ENCODE peak calls at places on chromosomes 2 and 18, in six cellular contexts. One of them, this sample, is unnamed.

GRCh38 chr2:121664086-121664485 is 14.8 kb upstream of the CLASP1 start:
- DNase-seq in mesendoderm: no peak
- DNase-seq in psoas muscle: no peak
- DNase-seq in A549: no peak
- DNase-seq in RWPE2: no peak
- DNase-seq in tibial artery: no peak
- DNase-seq in this sample: no peak

GRCh38 chr2:231557571-231558217 is 27.4 kb upstream of the NMUR1 start:
- DNase-seq in psoas muscle: peak; percentile 36
- DNase-seq in mesendoderm: peak; percentile 93
- DNase-seq in tibial artery: peak; percentile 85
- DNase-seq in A549: peak; percentile 83
- DNase-seq in RWPE2: no peak
- DNase-seq in this sample: peak; percentile 63

GRCh38 chr2:216665240-216665639 is 30.1 kb downstream of the IGFBP5 start:
- DNase-seq in psoas muscle: no peak
- DNase-seq in tibial artery: no peak
- DNase-seq in A549: no peak
- DNase-seq in mesendoderm: peak; percentile 88
- DNase-seq in RWPE2: peak; percentile 82
- DNase-seq in this sample: peak; percentile 45

GRCh38 chr2:70886541-70886987 is 49.1 kb upstream of the ATP6V1B1 start:
- DNase-seq in mesendoderm: no peak
- DNase-seq in RWPE2: no peak
- DNase-seq in psoas muscle: no peak
- DNase-seq in tibial artery: no peak
- DNase-seq in A549: no peak
- DNase-seq in this sample: no peak

GRCh38 chr2:164920430-164920829 is 34.9 kb downstream of the SLC38A11 start:
- DNase-seq in A549: peak; percentile 74
- DNase-seq in RWPE2: no peak
- DNase-seq in psoas muscle: no peak
- DNase-seq in mesendoderm: no peak
- DNase-seq in tibial artery: no peak
- DNase-seq in this sample: no peak

GRCh38 chr2:51813245-51813644 is 781.3 kb upstream of the NRXN1 start:
- DNase-seq in A549: peak; percentile 4
- DNase-seq in tibial artery: no peak
- DNase-seq in RWPE2: no peak
- DNase-seq in mesendoderm: no peak
- DNase-seq in psoas muscle: no peak
- DNase-seq in this sample: no peak

GRCh38 chr18:73366713-73367112 is 498.9 kb upstream of the NETO1 start:
- DNase-seq in mesendoderm: peak; percentile 3
- DNase-seq in RWPE2: no peak
- DNase-seq in A549: no peak
- DNase-seq in psoas muscle: no peak
- DNase-seq in tibial artery: no peak
- DNase-seq in this sample: no peak

GRCh38 chr2:127609031-127609751 is 36.8 kb upstream of the GPR17 start:
- DNase-seq in mesendoderm: no peak
- DNase-seq in RWPE2: peak; percentile 34
- DNase-seq in A549: no peak
- DNase-seq in tibial artery: no peak
- DNase-seq in psoas muscle: no peak
- DNase-seq in this sample: no peak

GRCh38 chr2:10194021-10194820 is 71.7 kb downstream of the RRM2 start:
- DNase-seq in psoas muscle: no peak
- DNase-seq in A549: no peak
- DNase-seq in RWPE2: no peak
- DNase-seq in mesendoderm: no peak
- DNase-seq in tibial artery: no peak
- DNase-seq in this sample: no peak

GRCh38 chr2:27182346-27182745 is 29.5 kb upstream of the ATRAID start:
- DNase-seq in mesendoderm: no peak
- DNase-seq in A549: no peak
- DNase-seq in tibial artery: no peak
- DNase-seq in RWPE2: no peak
- DNase-seq in psoas muscle: no peak
- DNase-seq in this sample: no peak

DNA sequence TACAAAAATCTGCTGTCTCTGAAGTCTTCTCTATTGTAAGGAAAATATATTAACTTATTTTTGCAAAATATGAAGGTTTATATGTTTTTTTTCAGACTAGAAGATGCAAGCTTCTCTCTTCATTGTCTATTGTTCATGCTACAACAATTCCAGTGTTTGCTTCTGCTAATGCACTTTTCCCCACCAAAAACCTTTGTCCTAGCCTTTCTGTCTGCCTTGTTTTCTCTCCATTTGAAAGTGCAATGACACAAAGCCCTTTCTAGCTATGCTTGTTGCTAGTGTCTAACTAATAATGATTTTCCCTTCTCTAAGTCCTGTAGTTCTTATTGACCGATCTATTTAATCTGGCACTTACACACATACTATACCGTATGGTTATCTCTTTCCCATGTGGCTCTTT is 369.5 kb upstream of the CELF4 start:
- DNase-seq in mesendoderm: no peak
- DNase-seq in psoas muscle: no peak
- DNase-seq in tibial artery: no peak
- DNase-seq in RWPE2: no peak
- DNase-seq in A549: no peak
- DNase-seq in this sample: no peak
- H3K27ac ChIP-seq in mesendoderm: no peak overlapping the region
- H3K27ac ChIP-seq in psoas muscle: no peak overlapping the region
- H3K27ac ChIP-seq in tibial artery: no peak overlapping the region
- H3K27ac ChIP-seq in RWPE2: no peak overlapping the region
- H3K27ac ChIP-seq in A549: no peak overlapping the region
- H3K27ac ChIP-seq in this sample: no peak overlapping the region

DNA sequence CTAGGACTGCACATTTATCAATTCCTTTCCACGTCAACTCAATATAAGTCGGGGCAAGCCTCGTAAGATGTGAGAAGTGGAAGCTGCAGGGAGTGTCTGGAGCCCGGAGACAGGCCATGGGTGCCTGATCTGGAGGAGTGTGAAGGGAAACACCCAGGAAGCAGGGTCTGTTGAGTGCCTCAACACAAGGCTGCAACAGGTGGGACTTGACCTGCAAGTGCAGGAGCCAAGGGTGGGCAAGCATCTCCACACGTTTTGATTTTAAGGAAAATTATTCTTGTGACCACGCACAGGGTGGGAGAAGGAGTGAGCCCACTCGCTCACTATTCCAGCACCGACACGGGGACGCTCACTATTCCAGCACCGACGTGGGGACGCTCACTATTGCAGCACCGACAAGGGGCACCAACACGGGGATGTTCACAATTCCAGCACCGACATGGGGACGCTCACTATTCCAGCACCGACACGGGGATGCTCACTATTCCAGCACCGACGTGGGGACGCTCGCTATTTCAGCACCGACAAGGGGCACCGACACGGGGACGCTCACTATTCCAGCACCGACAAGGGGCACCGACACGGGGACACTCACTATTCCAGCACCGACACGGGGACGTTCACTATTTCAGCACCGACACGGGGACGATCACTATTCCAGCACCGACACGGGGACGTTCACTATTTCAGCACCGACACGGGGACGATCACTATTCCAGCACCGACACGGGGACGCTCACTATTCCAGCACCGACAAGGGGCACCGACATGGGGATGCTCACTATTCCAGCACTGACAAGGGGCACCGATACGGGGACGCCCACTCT is 197.3 kb downstream of the EIPR1 start:
- DNase-seq in tibial artery: no peak
- DNase-seq in mesendoderm: no peak
- DNase-seq in psoas muscle: no peak
- DNase-seq in RWPE2: no peak
- DNase-seq in A549: peak; percentile 18
- DNase-seq in this sample: no peak
- H3K4me1 ChIP-seq in tibial artery: no peaks in the 10 kb centered on the region
- H3K4me1 ChIP-seq in mesendoderm: no peaks in the 10 kb centered on the region
- H3K4me1 ChIP-seq in psoas muscle: no peaks in the 10 kb centered on the region
- H3K4me1 ChIP-seq in RWPE2: no peaks in the 10 kb centered on the region
- H3K4me1 ChIP-seq in A549: no peaks in the 10 kb centered on the region
- H3K4me1 ChIP-seq in this sample: no peaks in the 10 kb centered on the region

DNA sequence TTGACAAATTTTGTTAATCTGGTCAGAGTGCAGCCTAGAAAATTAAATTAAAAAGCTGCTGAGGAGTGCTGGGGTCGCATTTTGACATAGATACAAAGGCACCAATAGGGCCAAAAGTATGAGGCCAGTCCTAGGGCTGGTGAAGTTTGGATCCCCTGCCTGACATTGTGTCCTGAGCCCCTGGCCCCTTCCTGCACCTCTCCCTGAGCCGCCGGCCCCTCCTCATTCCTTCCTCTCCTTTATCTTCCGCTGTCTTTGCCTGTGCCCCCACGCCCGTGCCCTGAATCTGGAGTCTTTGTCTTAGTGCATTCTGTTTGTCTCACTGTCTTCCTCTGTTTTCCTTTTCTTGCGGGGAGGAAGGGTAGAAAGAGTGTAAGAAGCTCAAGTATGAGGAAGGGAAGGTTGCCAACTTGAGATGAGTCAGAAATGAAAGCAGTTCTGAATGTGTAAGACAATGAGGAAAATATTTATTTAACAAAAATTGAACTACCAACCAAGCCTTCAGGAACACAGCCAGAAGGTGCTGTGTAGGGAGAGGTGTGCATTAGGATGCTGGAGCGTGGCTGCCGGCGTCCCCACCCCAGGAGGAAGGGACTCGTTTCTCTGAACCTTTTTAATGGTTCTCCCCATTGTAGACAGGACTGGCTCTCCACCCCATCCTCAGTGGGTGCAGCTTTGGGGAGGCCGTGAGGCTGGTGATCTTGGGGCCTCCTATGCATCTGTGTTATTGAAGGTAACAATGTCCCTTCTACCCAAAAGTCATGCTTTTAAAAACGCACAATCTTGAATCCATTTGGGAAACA is 133.1 kb downstream of the NEDD4L start:
- DNase-seq in mesendoderm: no peak
- DNase-seq in psoas muscle: no peak
- DNase-seq in tibial artery: no peak
- DNase-seq in A549: peak; percentile 70
- DNase-seq in RWPE2: no peak
- DNase-seq in this sample: no peak
- H3K27ac ChIP-seq in mesendoderm: no peak overlapping the region
- H3K27ac ChIP-seq in psoas muscle: no peak overlapping the region
- H3K27ac ChIP-seq in tibial artery: no peak overlapping the region
- H3K27ac ChIP-seq in A549: peak overlapping the region; percentile 83
- H3K27ac ChIP-seq in RWPE2: peak overlapping the region; percentile 52
- H3K27ac ChIP-seq in this sample: no peak overlapping the region

GRCh38 chr2:30446602-30447148 is 371 bp upstream of the LCLAT1 start:
- DNase-seq in psoas muscle: no peak
- DNase-seq in RWPE2: no peak
- DNase-seq in mesendoderm: peak; percentile 48
- DNase-seq in tibial artery: no peak
- DNase-seq in A549: no peak
- DNase-seq in this sample: no peak
- H3K4me1 ChIP-seq in psoas muscle: peaks cover 13% of the 10 kb centered on the region
- H3K4me1 ChIP-seq in RWPE2: no peaks in the 10 kb centered on the region
- H3K4me1 ChIP-seq in mesendoderm: peaks cover 4% of the 10 kb centered on the region
- H3K4me1 ChIP-seq in tibial artery: peaks cover 22% of the 10 kb centered on the region
- H3K4me1 ChIP-seq in A549: peaks cover 34% of the 10 kb centered on the region
- H3K4me1 ChIP-seq in this sample: no peaks in the 10 kb centered on the region

GRCh38 chr2:84841577-84841976 is 39.3 kb downstream of the TRABD2A start:
- DNase-seq in psoas muscle: no peak
- DNase-seq in A549: no peak
- DNase-seq in mesendoderm: no peak
- DNase-seq in RWPE2: no peak
- DNase-seq in tibial artery: no peak
- DNase-seq in this sample: no peak

GRCh38 chr2:84846041-84846663 is 34.7 kb downstream of the TRABD2A start:
- DNase-seq in mesendoderm: no peak
- DNase-seq in tibial artery: no peak
- DNase-seq in A549: no peak
- DNase-seq in RWPE2: no peak
- DNase-seq in psoas muscle: no peak
- DNase-seq in this sample: no peak

GRCh38 chr2:84846732-84847131 is 34.2 kb downstream of the TRABD2A start:
- DNase-seq in tibial artery: no peak
- DNase-seq in psoas muscle: no peak
- DNase-seq in mesendoderm: no peak
- DNase-seq in RWPE2: no peak
- DNase-seq in A549: no peak
- DNase-seq in this sample: peak; percentile 60

GRCh38 chr2:84847326-84848050 is 33.4 kb downstream of the TRABD2A start:
- DNase-seq in RWPE2: no peak
- DNase-seq in A549: no peak
- DNase-seq in tibial artery: no peak
- DNase-seq in mesendoderm: no peak
- DNase-seq in psoas muscle: no peak
- DNase-seq in this sample: no peak

DNA sequence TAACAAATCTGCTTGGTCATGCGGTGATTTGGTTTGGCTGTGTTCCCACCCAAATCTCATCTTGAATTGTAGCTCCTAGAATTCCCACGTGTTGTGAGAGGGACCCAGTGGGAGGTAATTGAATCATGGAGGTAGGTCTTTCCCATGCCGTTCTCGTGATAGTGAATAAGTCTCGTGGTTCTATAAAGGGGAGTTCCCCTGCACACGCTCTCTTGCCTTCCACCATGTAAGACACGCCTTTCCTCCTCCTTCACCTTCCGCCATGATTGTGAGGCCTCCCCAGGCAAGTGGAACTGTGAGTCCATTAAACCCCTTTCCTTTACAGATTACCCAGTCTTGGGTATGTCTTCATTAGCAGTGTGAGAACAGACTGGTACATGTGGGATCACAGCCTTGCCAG is 36.7 kb downstream of the TRABD2A start:
- DNase-seq in mesendoderm: no peak
- DNase-seq in psoas muscle: no peak
- DNase-seq in tibial artery: no peak
- DNase-seq in A549: no peak
- DNase-seq in RWPE2: no peak
- DNase-seq in this sample: no peak
- H3K27ac ChIP-seq in mesendoderm: no peak overlapping the region
- H3K27ac ChIP-seq in psoas muscle: no peak overlapping the region
- H3K27ac ChIP-seq in tibial artery: no peak overlapping the region
- H3K27ac ChIP-seq in A549: no peak overlapping the region
- H3K27ac ChIP-seq in RWPE2: no peak overlapping the region
- H3K27ac ChIP-seq in this sample: no peak overlapping the region

DNA sequence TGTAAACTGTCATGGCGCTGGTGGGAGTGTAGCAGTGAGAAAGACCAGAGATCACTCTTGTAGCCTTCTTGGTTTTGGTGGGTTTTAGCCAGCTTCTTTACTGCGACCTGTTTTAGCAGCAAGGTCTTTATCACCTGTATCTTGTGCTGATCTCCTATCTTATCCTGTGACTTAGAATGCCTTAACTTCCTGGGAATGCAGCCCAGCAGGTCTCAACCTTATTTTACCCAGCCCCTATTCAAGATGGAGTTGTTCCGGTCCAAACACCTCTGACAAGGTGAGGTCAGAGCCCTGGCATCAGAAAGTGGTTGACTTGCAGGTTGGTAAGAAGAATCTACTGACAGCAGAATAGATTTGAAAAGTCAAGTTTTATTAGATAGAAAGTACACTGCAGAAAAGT is 55.0 kb upstream of the MSH6 start:
- DNase-seq in A549: no peak
- DNase-seq in RWPE2: no peak
- DNase-seq in tibial artery: no peak
- DNase-seq in mesendoderm: peak; percentile 87
- DNase-seq in psoas muscle: no peak
- DNase-seq in this sample: no peak
- H3K4me1 ChIP-seq in A549: no peaks in the 10 kb centered on the region
- H3K4me1 ChIP-seq in RWPE2: no peaks in the 10 kb centered on the region
- H3K4me1 ChIP-seq in tibial artery: no peaks in the 10 kb centered on the region
- H3K4me1 ChIP-seq in mesendoderm: no peaks in the 10 kb centered on the region
- H3K4me1 ChIP-seq in psoas muscle: no peaks in the 10 kb centered on the region
- H3K4me1 ChIP-seq in this sample: no peaks in the 10 kb centered on the region